ENCODE peak calls at places on chromosomes 3 and 15, in six cellular contexts. One of them, this sample, is unnamed.

GRCh38 chr3:36843065-36844051 is 79.0 kb upstream of the DCLK3 start:
- DNase-seq in H1: peak
- DNase-seq in HepG2: peak
- DNase-seq in GM12878: peak
- DNase-seq in SK-N-SH: peak
- DNase-seq in HCT116: peak
- DNase-seq in this sample: peak

GRCh38 chr3:69368129-69368741 is 17.7 kb downstream of the FRMD4B start:
- DNase-seq in HCT116: no peak
- DNase-seq in H1: no peak
- DNase-seq in SK-N-SH: no peak
- DNase-seq in GM12878: peak
- DNase-seq in HepG2: no peak
- DNase-seq in this sample: peak

GRCh38 chr3:177686671-177687070 is 489.4 kb upstream of the TBL1XR1 start:
- DNase-seq in HCT116: no peak
- DNase-seq in HepG2: no peak
- DNase-seq in H1: no peak
- DNase-seq in GM12878: no peak
- DNase-seq in SK-N-SH: no peak
- DNase-seq in this sample: no peak

GRCh38 chr3:105518806-105519418 is 152.2 kb downstream of the ALCAM start:
- DNase-seq in HCT116: peak
- DNase-seq in H1: no peak
- DNase-seq in GM12878: peak
- DNase-seq in HepG2: peak
- DNase-seq in SK-N-SH: peak
- DNase-seq in this sample: peak

GRCh38 chr3:8972614-8973013 is 9.3 kb upstream of the RAD18 start:
- DNase-seq in HepG2: peak
- DNase-seq in GM12878: no peak
- DNase-seq in H1: no peak
- DNase-seq in SK-N-SH: no peak
- DNase-seq in HCT116: no peak
- DNase-seq in this sample: peak

GRCh38 chr3:14810795-14811661 is 7.7 kb upstream of the FGD5 start:
- DNase-seq in GM12878: no peak
- DNase-seq in HCT116: no peak
- DNase-seq in SK-N-SH: no peak
- DNase-seq in HepG2: no peak
- DNase-seq in H1: peak
- DNase-seq in this sample: no peak

GRCh38 chr3:113057117-113057516 is 66.3 kb downstream of the GTPBP8 start:
- DNase-seq in SK-N-SH: no peak
- DNase-seq in GM12878: peak
- DNase-seq in HCT116: no peak
- DNase-seq in H1: no peak
- DNase-seq in HepG2: no peak
- DNase-seq in this sample: no peak

GRCh38 chr15:100694381-100695012 is 92.1 kb downstream of the ASB7 start:
- DNase-seq in HepG2: no peak
- DNase-seq in GM12878: no peak
- DNase-seq in HCT116: no peak
- DNase-seq in SK-N-SH: no peak
- DNase-seq in H1: no peak
- DNase-seq in this sample: no peak

GRCh38 chr3:178205750-178206149 is 330.5 kb upstream of the KCNMB2 start:
- DNase-seq in HCT116: no peak
- DNase-seq in HepG2: no peak
- DNase-seq in GM12878: no peak
- DNase-seq in SK-N-SH: no peak
- DNase-seq in H1: no peak
- DNase-seq in this sample: no peak

GRCh38 chr3:136545664-136546266 is 206.4 kb downstream of the STAG1 start:
- DNase-seq in HepG2: no peak
- DNase-seq in H1: no peak
- DNase-seq in SK-N-SH: no peak
- DNase-seq in GM12878: no peak
- DNase-seq in HCT116: no peak
- DNase-seq in this sample: peak

GRCh38 chr3:129441782-129442181 is 1.8 kb downstream of the IFT122 start:
- DNase-seq in GM12878: no peak
- DNase-seq in H1: no peak
- DNase-seq in SK-N-SH: peak
- DNase-seq in HCT116: no peak
- DNase-seq in HepG2: no peak
- DNase-seq in this sample: peak

GRCh38 chr15:90580946-90581345 is 51.2 kb downstream of the CRTC3 start:
- DNase-seq in SK-N-SH: no peak
- DNase-seq in HepG2: no peak
- DNase-seq in HCT116: no peak
- DNase-seq in GM12878: no peak
- DNase-seq in H1: no peak
- DNase-seq in this sample: no peak

GRCh38 chr3:195906865-195907729 is 1.3 kb downstream of the TNK2 start:
- DNase-seq in SK-N-SH: no peak
- DNase-seq in GM12878: peak
- DNase-seq in HepG2: no peak
- DNase-seq in H1: no peak
- DNase-seq in HCT116: no peak
- DNase-seq in this sample: peak

GRCh38 chr3:54957711-54958110 is 29.9 kb upstream of the LRTM1 start:
- DNase-seq in HCT116: no peak
- DNase-seq in H1: no peak
- DNase-seq in GM12878: no peak
- DNase-seq in SK-N-SH: no peak
- DNase-seq in HepG2: no peak
- DNase-seq in this sample: no peak

GRCh38 chr3:39383190-39383912 is at the start of gene SLC25A38:
- DNase-seq in H1: peak
- DNase-seq in HCT116: peak
- DNase-seq in GM12878: no peak
- DNase-seq in HepG2: peak
- DNase-seq in SK-N-SH: peak
- DNase-seq in this sample: peak

GRCh38 chr15:48929611-48930170 is 34.0 kb downstream of the SHC4 start:
- DNase-seq in GM12878: no peak
- DNase-seq in HCT116: no peak
- DNase-seq in H1: no peak
- DNase-seq in HepG2: no peak
- DNase-seq in SK-N-SH: no peak
- DNase-seq in this sample: no peak

GRCh38 chr3:73080201-73080966 is 18.9 kb downstream of the EBLN2 start:
- DNase-seq in GM12878: no peak
- DNase-seq in HCT116: no peak
- DNase-seq in SK-N-SH: no peak
- DNase-seq in H1: no peak
- DNase-seq in HepG2: no peak
- DNase-seq in this sample: no peak

GRCh38 chr3:25603703-25604102 is 61.0 kb downstream of the TOP2B start:
- DNase-seq in GM12878: no peak
- DNase-seq in SK-N-SH: no peak
- DNase-seq in HepG2: no peak
- DNase-seq in H1: no peak
- DNase-seq in HCT116: no peak
- DNase-seq in this sample: peak

GRCh38 chr3:140505256-140505655 is 172.6 kb upstream of the TRIM42 start:
- DNase-seq in SK-N-SH: peak
- DNase-seq in H1: no peak
- DNase-seq in HCT116: no peak
- DNase-seq in GM12878: peak
- DNase-seq in HepG2: no peak
- DNase-seq in this sample: no peak

GRCh38 chr3:159260049-159260662 is 458.3 kb downstream of the MFSD1 start:
- DNase-seq in SK-N-SH: peak
- DNase-seq in H1: no peak
- DNase-seq in GM12878: no peak
- DNase-seq in HCT116: peak
- DNase-seq in HepG2: peak
- DNase-seq in this sample: peak

GRCh38 chr3:106004137-106004600 is 135.4 kb upstream of the CBLB start:
- DNase-seq in H1: no peak
- DNase-seq in HCT116: no peak
- DNase-seq in HepG2: no peak
- DNase-seq in SK-N-SH: no peak
- DNase-seq in GM12878: no peak
- DNase-seq in this sample: no peak

GRCh38 chr3:98730338-98730737 is 32.8 kb upstream of the ST3GAL6 start:
- DNase-seq in GM12878: peak
- DNase-seq in HepG2: no peak
- DNase-seq in H1: no peak
- DNase-seq in HCT116: no peak
- DNase-seq in SK-N-SH: no peak
- DNase-seq in this sample: peak

GRCh38 chr15:58932791-58933310 is 628 bp downstream of the SLTM start:
- DNase-seq in HCT116: no peak
- DNase-seq in H1: no peak
- DNase-seq in HepG2: no peak
- DNase-seq in GM12878: no peak
- DNase-seq in SK-N-SH: peak
- DNase-seq in this sample: no peak

GRCh38 chr3:77038468-77038927 is 1.4 kb upstream of the ROBO2 start:
- DNase-seq in HepG2: peak
- DNase-seq in GM12878: no peak
- DNase-seq in SK-N-SH: peak
- DNase-seq in H1: peak
- DNase-seq in HCT116: no peak
- DNase-seq in this sample: peak

GRCh38 chr15:67549736-67550135 is 7.2 kb downstream of the MAP2K5 start:
- DNase-seq in SK-N-SH: no peak
- DNase-seq in HCT116: no peak
- DNase-seq in HepG2: no peak
- DNase-seq in H1: no peak
- DNase-seq in GM12878: no peak
- DNase-seq in this sample: no peak

GRCh38 chr15:81156324-81156723 is 22.3 kb downstream of the CFAP161 start:
- DNase-seq in SK-N-SH: no peak
- DNase-seq in HCT116: no peak
- DNase-seq in HepG2: no peak
- DNase-seq in GM12878: no peak
- DNase-seq in H1: no peak
- DNase-seq in this sample: no peak

GRCh38 chr3:146131616-146132410 is 29.2 kb downstream of the PLOD2 start:
- DNase-seq in H1: no peak
- DNase-seq in SK-N-SH: no peak
- DNase-seq in GM12878: no peak
- DNase-seq in HepG2: peak
- DNase-seq in HCT116: no peak
- DNase-seq in this sample: no peak
- TF ChIP-seq MAX in H1: no peak
- TF ChIP-seq MAX in SK-N-SH: no peak
- TF ChIP-seq MAX in GM12878: no peak
- TF ChIP-seq MAX in HepG2: no peak
- TF ChIP-seq MAX in HCT116: no peak
- TF ChIP-seq MAX in this sample: no peak

GRCh38 chr15:42456971-42457370 is 34.0 kb downstream of the ZNF106 start:
- DNase-seq in HepG2: no peak
- DNase-seq in H1: no peak
- DNase-seq in HCT116: no peak
- DNase-seq in SK-N-SH: no peak
- DNase-seq in GM12878: no peak
- DNase-seq in this sample: peak

GRCh38 chr15:42456539-42456938 is 34.4 kb downstream of the ZNF106 start:
- DNase-seq in H1: no peak
- DNase-seq in GM12878: no peak
- DNase-seq in SK-N-SH: no peak
- DNase-seq in HCT116: no peak
- DNase-seq in HepG2: no peak
- DNase-seq in this sample: no peak

GRCh38 chr15:42461261-42461660 is 29.7 kb downstream of the ZNF106 start:
- DNase-seq in H1: no peak
- DNase-seq in HepG2: no peak
- DNase-seq in HCT116: no peak
- DNase-seq in GM12878: no peak
- DNase-seq in SK-N-SH: no peak
- DNase-seq in this sample: no peak

GRCh38 chr15:42453826-42454225 is 37.1 kb downstream of the ZNF106 start:
- DNase-seq in SK-N-SH: no peak
- DNase-seq in GM12878: no peak
- DNase-seq in HCT116: no peak
- DNase-seq in H1: no peak
- DNase-seq in HepG2: no peak
- DNase-seq in this sample: no peak

GRCh38 chr15:42457445-42458442 is 33.2 kb downstream of the ZNF106 start:
- DNase-seq in H1: peak
- DNase-seq in HepG2: no peak
- DNase-seq in HCT116: no peak
- DNase-seq in SK-N-SH: peak
- DNase-seq in GM12878: peak
- DNase-seq in this sample: no peak
- H3K4me3 ChIP-seq in H1: no peak
- H3K4me3 ChIP-seq in HepG2: no peak
- H3K4me3 ChIP-seq in HCT116: no peak
- H3K4me3 ChIP-seq in SK-N-SH: no peak
- H3K4me3 ChIP-seq in GM12878: no peak
- H3K4me3 ChIP-seq in this sample: no peak

GRCh38 chr3:44114142-44114541 is 127.5 kb upstream of the TOPAZ1 start:
- DNase-seq in H1: peak
- DNase-seq in HepG2: peak
- DNase-seq in GM12878: no peak
- DNase-seq in HCT116: peak
- DNase-seq in SK-N-SH: peak
- DNase-seq in this sample: peak
- TF ChIP-seq CTCF in H1: peak
- TF ChIP-seq CTCF in HepG2: peak
- TF ChIP-seq CTCF in GM12878: peak
- TF ChIP-seq CTCF in HCT116: peak
- TF ChIP-seq CTCF in SK-N-SH: peak
- TF ChIP-seq CTCF in this sample: peak

DNA sequence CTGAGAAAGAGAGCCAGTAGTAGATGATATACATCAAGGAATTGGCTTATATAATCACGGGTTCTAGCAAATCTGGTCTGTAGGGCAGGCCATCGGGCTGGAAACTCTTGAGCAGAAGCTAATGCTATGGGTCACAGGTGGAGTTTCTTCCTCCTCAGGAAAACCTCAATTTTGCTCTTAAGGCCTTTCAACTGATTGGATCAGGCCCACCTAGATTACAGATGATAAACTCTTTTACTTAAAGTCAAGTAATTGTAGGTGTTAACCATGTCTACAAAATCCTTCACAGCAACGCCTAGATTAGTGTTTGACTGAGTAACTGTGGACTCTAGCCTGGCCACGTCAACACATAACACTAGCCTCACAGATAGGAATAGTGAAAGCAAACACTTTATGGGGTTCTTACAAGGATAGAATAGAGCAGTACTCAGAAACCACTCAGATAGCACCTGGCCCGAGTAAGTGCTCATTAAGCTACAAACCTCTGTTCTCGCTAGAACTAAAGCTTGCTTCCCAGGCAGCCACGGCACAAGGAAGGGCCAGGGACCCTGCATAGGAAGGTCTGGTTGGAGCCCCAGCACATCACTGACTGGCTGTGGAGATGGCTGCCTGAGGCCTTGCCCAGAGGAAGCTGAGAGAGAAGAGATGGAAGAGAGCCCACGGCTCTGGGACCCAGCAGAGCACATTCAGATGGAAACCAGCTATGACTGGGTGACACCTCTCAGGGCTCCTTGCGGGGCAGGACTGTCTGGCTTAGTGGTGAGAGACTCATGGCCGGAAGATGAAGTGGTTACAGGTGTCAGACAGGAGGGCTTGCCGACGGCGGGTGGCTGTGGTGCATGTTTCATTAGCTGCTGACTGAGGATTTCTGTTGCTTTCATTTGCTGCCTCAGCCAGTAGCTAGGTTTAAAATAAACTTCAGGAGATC is 202.5 kb upstream of the TLE3 start:
- DNase-seq in HepG2: no peak
- DNase-seq in GM12878: peak
- DNase-seq in HCT116: no peak
- DNase-seq in H1: no peak
- DNase-seq in SK-N-SH: no peak
- DNase-seq in this sample: no peak
- TF ChIP-seq MAX in HepG2: no peak
- TF ChIP-seq MAX in GM12878: peak
- TF ChIP-seq MAX in HCT116: no peak
- TF ChIP-seq MAX in H1: no peak
- TF ChIP-seq MAX in SK-N-SH: no peak
- TF ChIP-seq MAX in this sample: no peak